ENCODE peak calls at places on chromosomes 5 and 9, in five cellular contexts. One of them, this sample, is unnamed. For H3K9me3, the result is how much of the 10 kb centered on the place peaks cover.

GRCh38 chr9:136111910-136112309 is 6.8 kb downstream of the TMEM250 start:
- DNase-seq in mammary epithelial cell: no peak
- DNase-seq in CD8-positive, alpha-beta memory T cell: no peak
- DNase-seq in ovary: no peak
- DNase-seq in IMR-90: no peak
- DNase-seq in this sample: no peak

GRCh38 chr5:147796556-147797308 is 14.2 kb upstream of the JAKMIP2 start:
- DNase-seq in mammary epithelial cell: peak
- DNase-seq in CD8-positive, alpha-beta memory T cell: no peak
- DNase-seq in ovary: no peak
- DNase-seq in IMR-90: no peak
- DNase-seq in this sample: no peak

GRCh38 chr5:181114844-181115778 is 15.9 kb downstream of the OR2V1 start:
- DNase-seq in mammary epithelial cell: peak
- DNase-seq in CD8-positive, alpha-beta memory T cell: no peak
- DNase-seq in ovary: no peak
- DNase-seq in IMR-90: peak
- DNase-seq in this sample: no peak

GRCh38 chr5:55734658-55735057 is 3.2 kb upstream of the DDX4 start:
- DNase-seq in mammary epithelial cell: no peak
- DNase-seq in CD8-positive, alpha-beta memory T cell: no peak
- DNase-seq in ovary: no peak
- DNase-seq in IMR-90: no peak
- DNase-seq in this sample: no peak

GRCh38 chr5:141479776-141480175 is 4.0 kb downstream of the PCDHGC3 start:
- DNase-seq in mammary epithelial cell: no peak
- DNase-seq in CD8-positive, alpha-beta memory T cell: no peak
- DNase-seq in ovary: no peak
- DNase-seq in IMR-90: peak
- DNase-seq in this sample: no peak

GRCh38 chr9:36991516-36992134 is 42.4 kb downstream of the PAX5 start:
- DNase-seq in mammary epithelial cell: peak
- DNase-seq in CD8-positive, alpha-beta memory T cell: no peak
- DNase-seq in ovary: no peak
- DNase-seq in IMR-90: no peak
- DNase-seq in this sample: no peak

GRCh38 chr9:11792870-11793269 is 900.3 kb upstream of the TYRP1 start:
- DNase-seq in mammary epithelial cell: no peak
- DNase-seq in CD8-positive, alpha-beta memory T cell: no peak
- DNase-seq in ovary: no peak
- DNase-seq in IMR-90: no peak
- DNase-seq in this sample: no peak

GRCh38 chr9:98577446-98577845 is 131.3 kb downstream of the GABBR2 start:
- DNase-seq in mammary epithelial cell: no peak
- DNase-seq in CD8-positive, alpha-beta memory T cell: no peak
- DNase-seq in ovary: no peak
- DNase-seq in IMR-90: no peak
- DNase-seq in this sample: no peak

GRCh38 chr9:757246-757881 is 84.1 kb upstream of the DMRT1 start:
- DNase-seq in mammary epithelial cell: peak
- DNase-seq in CD8-positive, alpha-beta memory T cell: no peak
- DNase-seq in ovary: no peak
- DNase-seq in IMR-90: peak
- DNase-seq in this sample: no peak

GRCh38 chr9:132813115-132813784 is 64.8 kb downstream of the AK8 start:
- DNase-seq in mammary epithelial cell: no peak
- DNase-seq in CD8-positive, alpha-beta memory T cell: no peak
- DNase-seq in ovary: no peak
- DNase-seq in IMR-90: no peak
- DNase-seq in this sample: no peak

GRCh38 chr9:34334916-34335315 is 5.5 kb downstream of the NUDT2 start:
- DNase-seq in mammary epithelial cell: no peak
- DNase-seq in CD8-positive, alpha-beta memory T cell: no peak
- DNase-seq in ovary: no peak
- DNase-seq in IMR-90: no peak
- DNase-seq in this sample: no peak

GRCh38 chr9:115106642-115107041 is 11.3 kb downstream of the TNC start:
- DNase-seq in mammary epithelial cell: no peak
- DNase-seq in CD8-positive, alpha-beta memory T cell: no peak
- DNase-seq in ovary: no peak
- DNase-seq in IMR-90: peak
- DNase-seq in this sample: no peak

GRCh38 chr9:131873891-131874440 is 134.1 kb upstream of the RAPGEF1 start:
- DNase-seq in mammary epithelial cell: no peak
- DNase-seq in CD8-positive, alpha-beta memory T cell: no peak
- DNase-seq in ovary: no peak
- DNase-seq in IMR-90: no peak
- DNase-seq in this sample: no peak

GRCh38 chr5:77839691-77840090 is 63.6 kb upstream of the TBCA start:
- DNase-seq in mammary epithelial cell: no peak
- DNase-seq in CD8-positive, alpha-beta memory T cell: no peak
- DNase-seq in ovary: no peak
- DNase-seq in IMR-90: no peak
- DNase-seq in this sample: no peak

GRCh38 chr5:35924122-35924949 is 14.1 kb downstream of the CAPSL start:
- DNase-seq in mammary epithelial cell: peak
- DNase-seq in CD8-positive, alpha-beta memory T cell: no peak
- DNase-seq in ovary: no peak
- DNase-seq in IMR-90: peak
- DNase-seq in this sample: no peak

GRCh38 chr5:95794070-95794516 is 28.4 kb downstream of the GLRX start:
- DNase-seq in mammary epithelial cell: no peak
- DNase-seq in CD8-positive, alpha-beta memory T cell: no peak
- DNase-seq in ovary: no peak
- DNase-seq in IMR-90: peak
- DNase-seq in this sample: no peak

GRCh38 chr9:89746385-89747116 is 141.7 kb downstream of the GADD45G start:
- DNase-seq in mammary epithelial cell: no peak
- DNase-seq in CD8-positive, alpha-beta memory T cell: no peak
- DNase-seq in ovary: peak
- DNase-seq in IMR-90: no peak
- DNase-seq in this sample: no peak

GRCh38 chr9:127711226-127711701 is 4.2 kb downstream of the PTRH1 start:
- DNase-seq in mammary epithelial cell: no peak
- DNase-seq in CD8-positive, alpha-beta memory T cell: no peak
- DNase-seq in ovary: peak
- DNase-seq in IMR-90: no peak
- DNase-seq in this sample: no peak

GRCh38 chr9:128215491-128216404 is 12.6 kb downstream of the DNM1 start:
- DNase-seq in mammary epithelial cell: no peak
- DNase-seq in CD8-positive, alpha-beta memory T cell: no peak
- DNase-seq in ovary: no peak
- DNase-seq in IMR-90: peak
- DNase-seq in this sample: no peak

GRCh38 chr5:10036136-10036535 is 213.6 kb downstream of the ATPSCKMT start:
- DNase-seq in mammary epithelial cell: peak
- DNase-seq in CD8-positive, alpha-beta memory T cell: no peak
- DNase-seq in ovary: no peak
- DNase-seq in IMR-90: peak
- DNase-seq in this sample: no peak

GRCh38 chr9:84331119-84331791 is 9.3 kb downstream of the SLC28A3 start:
- DNase-seq in mammary epithelial cell: peak
- DNase-seq in CD8-positive, alpha-beta memory T cell: no peak
- DNase-seq in ovary: no peak
- DNase-seq in IMR-90: peak
- DNase-seq in this sample: no peak

GRCh38 chr9:36276840-36277239 is 18.6 kb upstream of the GNE start:
- DNase-seq in mammary epithelial cell: peak
- DNase-seq in CD8-positive, alpha-beta memory T cell: no peak
- DNase-seq in ovary: no peak
- DNase-seq in IMR-90: peak
- DNase-seq in this sample: no peak

GRCh38 chr9:78865757-78866156 is 568.8 kb downstream of the PSAT1 start:
- DNase-seq in mammary epithelial cell: no peak
- DNase-seq in CD8-positive, alpha-beta memory T cell: no peak
- DNase-seq in ovary: no peak
- DNase-seq in IMR-90: no peak
- DNase-seq in this sample: no peak

GRCh38 chr5:40277161-40277906 is 402.4 kb upstream of the PTGER4 start:
- DNase-seq in mammary epithelial cell: no peak
- DNase-seq in CD8-positive, alpha-beta memory T cell: no peak
- DNase-seq in ovary: no peak
- DNase-seq in IMR-90: no peak
- DNase-seq in this sample: no peak

GRCh38 chr5:168288349-168289245 is 2.8 kb upstream of the WWC1 start:
- DNase-seq in mammary epithelial cell: peak
- DNase-seq in CD8-positive, alpha-beta memory T cell: no peak
- DNase-seq in ovary: no peak
- DNase-seq in IMR-90: no peak
- DNase-seq in this sample: no peak

GRCh38 chr9:135388530-135388929 is 91.1 kb upstream of the PPP1R26 start:
- DNase-seq in mammary epithelial cell: no peak
- DNase-seq in CD8-positive, alpha-beta memory T cell: no peak
- DNase-seq in ovary: no peak
- DNase-seq in IMR-90: no peak
- DNase-seq in this sample: no peak

GRCh38 chr5:61020415-61020814 is 75.4 kb downstream of the NDUFAF2 start:
- DNase-seq in mammary epithelial cell: no peak
- DNase-seq in CD8-positive, alpha-beta memory T cell: no peak
- DNase-seq in ovary: no peak
- DNase-seq in IMR-90: peak
- DNase-seq in this sample: no peak

GRCh38 chr5:38843665-38844064 is 2.1 kb upstream of the OSMR start:
- DNase-seq in mammary epithelial cell: no peak
- DNase-seq in CD8-positive, alpha-beta memory T cell: no peak
- DNase-seq in ovary: no peak
- DNase-seq in IMR-90: no peak
- DNase-seq in this sample: no peak

GRCh38 chr5:149406203-149406978 is 27.3 kb upstream of the IL17B start:
- DNase-seq in mammary epithelial cell: no peak
- DNase-seq in CD8-positive, alpha-beta memory T cell: no peak
- DNase-seq in ovary: peak
- DNase-seq in IMR-90: peak
- DNase-seq in this sample: no peak

GRCh38 chr5:73096239-73096575 is 24.2 kb upstream of the TMEM171 start:
- DNase-seq in mammary epithelial cell: no peak
- DNase-seq in CD8-positive, alpha-beta memory T cell: peak
- DNase-seq in ovary: no peak
- DNase-seq in IMR-90: no peak
- DNase-seq in this sample: no peak

GRCh38 chr5:126208691-126209090 is 214.5 kb upstream of the GRAMD2B start:
- DNase-seq in mammary epithelial cell: no peak
- DNase-seq in CD8-positive, alpha-beta memory T cell: no peak
- DNase-seq in ovary: no peak
- DNase-seq in IMR-90: no peak
- DNase-seq in this sample: no peak
- H3K9me3 ChIP-seq in mammary epithelial cell: under half
- H3K9me3 ChIP-seq in CD8-positive, alpha-beta memory T cell: under half
- H3K9me3 ChIP-seq in ovary: under half
- H3K9me3 ChIP-seq in IMR-90: under half
- H3K9me3 ChIP-seq in this sample: under half

GRCh38 chr5:97764700-97765099 is 581.7 kb upstream of the RIOK2 start:
- DNase-seq in mammary epithelial cell: peak
- DNase-seq in CD8-positive, alpha-beta memory T cell: no peak
- DNase-seq in ovary: no peak
- DNase-seq in IMR-90: peak
- DNase-seq in this sample: no peak

GRCh38 chr5:97762483-97762882 is 579.4 kb upstream of the RIOK2 start:
- DNase-seq in mammary epithelial cell: no peak
- DNase-seq in CD8-positive, alpha-beta memory T cell: no peak
- DNase-seq in ovary: no peak
- DNase-seq in IMR-90: no peak
- DNase-seq in this sample: no peak
- H3K9me3 ChIP-seq in mammary epithelial cell: under half
- H3K9me3 ChIP-seq in CD8-positive, alpha-beta memory T cell: under half
- H3K9me3 ChIP-seq in ovary: under half
- H3K9me3 ChIP-seq in IMR-90: under half
- H3K9me3 ChIP-seq in this sample: under half

GRCh38 chr5:158383485-158383884 is 524.5 kb upstream of the CLINT1 start:
- DNase-seq in mammary epithelial cell: no peak
- DNase-seq in CD8-positive, alpha-beta memory T cell: no peak
- DNase-seq in ovary: no peak
- DNase-seq in IMR-90: no peak
- DNase-seq in this sample: no peak

GRCh38 chr5:158385982-158386381 is 527.0 kb upstream of the CLINT1 start:
- DNase-seq in mammary epithelial cell: no peak
- DNase-seq in CD8-positive, alpha-beta memory T cell: no peak
- DNase-seq in ovary: no peak
- DNase-seq in IMR-90: no peak
- DNase-seq in this sample: no peak

GRCh38 chr5:158384535-158385421 is 525.8 kb upstream of the CLINT1 start:
- DNase-seq in mammary epithelial cell: peak
- DNase-seq in CD8-positive, alpha-beta memory T cell: no peak
- DNase-seq in ovary: no peak
- DNase-seq in IMR-90: peak
- DNase-seq in this sample: no peak

GRCh38 chr5:158380661-158381060 is 521.7 kb upstream of the CLINT1 start:
- DNase-seq in mammary epithelial cell: peak
- DNase-seq in CD8-positive, alpha-beta memory T cell: no peak
- DNase-seq in ovary: no peak
- DNase-seq in IMR-90: no peak
- DNase-seq in this sample: no peak

GRCh38 chr5:158382473-158382872 is 523.5 kb upstream of the CLINT1 start:
- DNase-seq in mammary epithelial cell: peak
- DNase-seq in CD8-positive, alpha-beta memory T cell: no peak
- DNase-seq in ovary: peak
- DNase-seq in IMR-90: peak
- DNase-seq in this sample: no peak
- H3K9me3 ChIP-seq in mammary epithelial cell: under half
- H3K9me3 ChIP-seq in CD8-positive, alpha-beta memory T cell: under half
- H3K9me3 ChIP-seq in ovary: under half
- H3K9me3 ChIP-seq in IMR-90: under half
- H3K9me3 ChIP-seq in this sample: under half

DNA sequence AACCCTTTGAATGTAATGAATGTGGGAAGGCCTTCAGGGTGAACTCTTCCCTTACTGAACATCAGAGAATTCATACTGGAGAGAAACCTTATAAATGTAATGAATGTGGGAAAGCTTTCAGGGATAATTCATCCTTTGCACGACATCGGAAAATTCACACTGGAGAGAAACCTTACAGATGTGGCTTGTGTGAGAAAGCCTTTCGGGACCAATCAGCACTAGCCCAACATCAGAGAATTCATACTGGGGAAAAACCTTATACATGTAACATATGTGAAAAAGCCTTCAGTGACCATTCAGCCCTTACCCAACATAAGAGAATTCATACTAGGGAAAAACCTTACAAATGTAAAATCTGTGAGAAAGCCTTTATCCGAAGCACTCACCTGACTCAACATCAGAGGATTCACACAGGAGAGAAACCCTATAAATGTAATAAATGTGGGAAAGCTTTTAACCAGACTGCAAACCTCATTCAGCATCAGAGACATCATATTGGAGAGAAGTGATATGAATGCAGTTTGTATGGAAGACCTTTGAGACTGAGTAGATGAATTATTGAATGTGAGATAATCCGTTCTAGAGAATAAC is 24.6 kb downstream of the ZNF454 start:
- DNase-seq in mammary epithelial cell: no peak
- DNase-seq in CD8-positive, alpha-beta memory T cell: no peak
- DNase-seq in ovary: no peak
- DNase-seq in IMR-90: no peak
- DNase-seq in this sample: no peak
- H3K9me3 ChIP-seq in mammary epithelial cell: half or more
- H3K9me3 ChIP-seq in CD8-positive, alpha-beta memory T cell: under half
- H3K9me3 ChIP-seq in ovary: under half
- H3K9me3 ChIP-seq in IMR-90: half or more
- H3K9me3 ChIP-seq in this sample: under half

This sample was measured in T-helper 17 cell.